ENCODE peak calls at places on chromosomes 7 and 10, in seven cellular contexts. P, A, Z, N, D, R and L are unnamed samples.

GRCh38 chr7:8441602-8442294 is 8.3 kb downstream of the NXPH1 start:
- DNase-seq in P (no peak), A (no peak), Z (no peak), N (no peak), D (no peak), R (no peak), L (no peak)

GRCh38 chr10:125166658-125167057 is 6.3 kb upstream of the CTBP2 start:
- DNase-seq in P (no peak), A (no peak), Z (no peak), N (peak; percentile 44), D (no peak), R (no peak), L (no peak)

GRCh38 chr10:98299341-98299740 is 31.3 kb upstream of the LOXL4 start:
- DNase-seq in P (no peak), A (no peak), Z (peak; percentile 37), N (no peak), D (no peak), R (no peak), L (no peak)

GRCh38 chr7:158699341-158699740 is 5.3 kb downstream of the NCAPG2 start:
- DNase-seq in P (no peak), A (no peak), Z (no peak), N (no peak), D (no peak), R (no peak), L (no peak)

GRCh38 chr10:57599440-57599839 is 668.3 kb downstream of the IPMK start:
- DNase-seq in P (no peak), A (no peak), Z (no peak), N (no peak), D (no peak), R (no peak), L (no peak)

GRCh38 chr10:62248465-62248864 is 20.2 kb downstream of the RTKN2 start:
- DNase-seq in P (no peak), A (no peak), Z (peak; percentile 30), N (no peak), D (no peak), R (no peak), L (no peak)

GRCh38 chr10:75019360-75019759 is 92.1 kb upstream of the SAMD8 start:
- DNase-seq in P (no peak), A (no peak), Z (peak; percentile 41), N (no peak), D (no peak), R (no peak), L (peak; percentile 22)

GRCh38 chr10:51269816-51270215 is 195.5 kb downstream of the PRKG1 start:
- DNase-seq in P (no peak), A (peak; percentile 7), Z (peak; percentile 75), N (no peak), D (no peak), R (no peak), L (no peak)

GRCh38 chr10:47450442-47450841 is 33.5 kb downstream of the ANXA8 start:
- DNase-seq in P (no peak), A (no peak), Z (no peak), N (no peak), D (no peak), R (no peak), L (no peak)

GRCh38 chr10:15579605-15580004 is 140.1 kb downstream of the ITGA8 start:
- DNase-seq in P (no peak), A (peak; percentile 13), Z (peak; percentile 70), N (no peak), D (no peak), R (no peak), L (no peak)

GRCh38 chr10:45809829-45810228 is 37.5 kb downstream of the AGAP4 start:
- DNase-seq in P (no peak), A (no peak), Z (peak; percentile 6), N (no peak), D (peak; percentile 73), R (no peak), L (no peak)

GRCh38 chr7:152959610-152960009 is 200.1 kb downstream of the ACTR3B start:
- DNase-seq in P (no peak), A (no peak), Z (no peak), N (no peak), D (no peak), R (no peak), L (no peak)

GRCh38 chr10:79239275-79239779 is 107.9 kb upstream of the PPIF start:
- DNase-seq in P (no peak), A (no peak), Z (peak; percentile 80), N (peak; percentile 77), D (peak; percentile 50), R (no peak), L (no peak)

GRCh38 chr7:40918701-40919271 is 784.0 kb downstream of the SUGCT start:
- DNase-seq in P (no peak), A (peak; percentile 73), Z (peak; percentile 93), N (no peak), D (no peak), R (no peak), L (peak; percentile 16)

GRCh38 chr10:59830601-59831259 is 75.6 kb downstream of the CCDC6 start:
- DNase-seq in P (no peak), A (peak; percentile 20), Z (peak; percentile 56), N (peak; percentile 63), D (peak; percentile 59), R (peak; percentile 34), L (peak; percentile 20)

GRCh38 chr10:132836832-132837540 is 51.0 kb upstream of the NKX6-2 start:
- DNase-seq in P (no peak), A (no peak), Z (peak; percentile 4), N (no peak), D (peak; percentile 94), R (no peak), L (no peak)

GRCh38 chr7:563629-564170 is 44.1 kb upstream of the PDGFA start:
- DNase-seq in P (no peak), A (no peak), Z (no peak), N (no peak), D (no peak), R (no peak), L (no peak)

GRCh38 chr7:16739863-16740622 is 13.5 kb upstream of the TSPAN13 start:
- DNase-seq in P (no peak), A (peak; percentile 90), Z (peak; percentile 98), N (no peak), D (no peak), R (peak; percentile 24), L (peak; percentile 91)

DNA sequence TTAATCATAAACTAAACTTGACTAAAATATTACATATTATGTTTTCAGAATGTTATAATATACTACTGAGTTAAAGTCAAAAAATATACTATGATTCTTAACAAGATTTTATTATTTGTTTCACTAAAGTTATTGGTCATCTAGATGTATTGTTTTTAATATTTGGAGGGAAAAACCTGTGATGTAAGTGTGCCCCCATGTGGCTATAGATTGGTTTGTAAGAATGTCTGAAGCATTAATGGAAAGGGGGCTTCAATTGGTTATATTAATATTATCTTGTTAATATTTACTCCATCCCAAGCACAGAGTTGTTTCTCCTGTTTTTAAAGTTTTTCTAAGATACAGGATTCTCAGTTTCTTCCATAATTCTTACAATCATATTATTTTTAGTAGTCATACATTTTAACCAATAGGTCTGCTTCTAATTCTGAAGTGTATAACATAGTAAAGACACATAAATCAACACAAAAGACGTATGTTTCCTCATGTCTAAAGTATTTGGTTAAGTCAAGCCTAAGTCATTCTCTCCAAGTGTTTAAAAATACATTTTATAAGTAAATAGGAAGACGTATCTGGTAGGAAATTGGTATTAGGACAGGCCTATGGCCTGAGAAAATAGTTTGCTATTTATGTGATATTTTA is 58.0 kb downstream of the GNAT3 start:
- DNase-seq in P (no peak), A (no peak), Z (peak; percentile 56), N (no peak), D (peak; percentile 45), R (peak; percentile 19), L (peak; percentile 12)
- TF ChIP-seq CTCF in P (peak; percentile 45), A (peak; percentile 58), Z (peak; percentile 59), N (no peak), D (peak; percentile 93), R (peak; percentile 30), L (peak; percentile 26)

DNA sequence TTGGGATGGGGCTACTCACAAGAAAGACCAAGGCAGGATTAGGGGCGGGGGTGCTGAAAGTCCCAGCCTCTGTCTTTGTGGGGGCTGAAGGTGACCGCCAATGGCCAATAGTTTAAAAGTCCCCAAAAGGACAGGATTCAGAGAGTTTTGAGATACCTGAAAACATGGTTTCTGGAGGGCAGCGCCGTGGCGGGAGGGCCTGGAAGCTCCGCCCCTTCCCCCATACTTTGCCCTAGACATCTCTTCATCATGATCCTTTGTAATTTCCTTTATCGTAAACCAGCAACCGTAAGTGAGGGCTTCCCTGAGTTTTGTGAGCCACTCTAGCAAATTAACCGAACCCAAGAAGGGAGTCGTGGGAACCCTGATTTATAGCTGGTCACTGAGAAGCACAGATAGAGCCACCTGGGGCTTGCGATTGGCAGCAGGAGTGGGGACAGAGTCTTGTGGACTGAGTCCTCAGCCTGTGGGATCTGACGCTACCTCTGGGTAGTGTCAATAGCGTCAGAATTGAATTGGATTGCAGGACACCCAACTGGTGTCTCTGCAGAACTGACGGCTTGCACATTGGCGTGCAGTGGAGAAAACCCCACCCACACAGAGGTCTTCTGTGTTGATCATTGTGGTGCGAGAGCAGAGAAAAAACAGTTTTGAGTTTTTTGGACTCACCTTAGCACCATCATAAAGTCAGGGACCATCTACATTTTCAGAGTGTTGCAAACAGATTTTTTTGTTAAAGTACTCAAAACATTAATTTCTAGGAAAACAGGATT is 169.3 kb downstream of the USP6NL start:
- DNase-seq in P (no peak), A (no peak), Z (no peak), N (peak; percentile 50), D (no peak), R (no peak), L (no peak)
- H3K4me3 ChIP-seq in P (no peak overlapping the region), A (no peak overlapping the region), Z (no peak overlapping the region), N (no peak overlapping the region), D (no peak overlapping the region), R (no peak overlapping the region), L (no peak overlapping the region)

DNA sequence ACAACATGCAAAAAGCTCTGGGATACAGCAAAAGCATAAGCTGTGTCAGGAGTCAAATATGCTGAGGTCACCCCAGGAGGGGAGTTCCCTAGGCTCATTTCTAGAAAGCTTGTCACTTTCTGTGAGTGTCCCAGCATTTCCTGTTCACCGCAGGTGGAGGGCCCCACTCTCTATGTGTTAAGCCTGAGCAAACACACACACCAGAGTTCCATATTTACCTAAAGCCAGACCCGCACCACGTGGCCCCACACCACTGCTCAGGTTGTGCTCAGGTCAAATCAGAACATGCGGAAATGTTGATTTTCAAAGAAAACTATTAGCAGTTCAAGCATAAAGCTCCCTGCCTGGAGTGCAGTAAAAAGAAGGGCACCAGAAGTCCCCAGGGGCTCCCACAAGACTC is 259.6 kb upstream of the PPP2R2D start:
- DNase-seq in P (no peak), A (no peak), Z (no peak), N (no peak), D (no peak), R (no peak), L (no peak)
- TF ChIP-seq CTCF in P (no peak), A (no peak), Z (no peak), N (no peak), D (no peak), R (no peak), L (no peak)

GRCh38 chr7:13060173-13060572 is 372.7 kb downstream of the ARL4A start:
- DNase-seq in P (no peak), A (no peak), Z (no peak), N (no peak), D (no peak), R (no peak), L (no peak)

GRCh38 chr7:13061115-13061514 is 373.7 kb downstream of the ARL4A start:
- DNase-seq in P (no peak), A (no peak), Z (no peak), N (no peak), D (no peak), R (no peak), L (no peak)

GRCh38 chr7:13062596-13062995 is 375.2 kb downstream of the ARL4A start:
- DNase-seq in P (no peak), A (no peak), Z (no peak), N (no peak), D (no peak), R (no peak), L (no peak)

GRCh38 chr7:13055732-13056369 is 368.4 kb downstream of the ARL4A start:
- DNase-seq in P (no peak), A (no peak), Z (no peak), N (no peak), D (no peak), R (no peak), L (no peak)

GRCh38 chr7:13057462-13058200 is 370.2 kb downstream of the ARL4A start:
- DNase-seq in P (no peak), A (no peak), Z (no peak), N (no peak), D (no peak), R (no peak), L (no peak)
- H3K4me3 ChIP-seq in P (no peak overlapping the region), A (no peak overlapping the region), Z (no peak overlapping the region), N (peak overlapping the region; percentile 1), D (peak overlapping the region; percentile 42), R (no peak overlapping the region), L (no peak overlapping the region)